ENCODE peak calls at places on chromosomes 13 and 19, in ten cellular contexts. U, T, S, I, J, G, E, Z, Y and O are unnamed samples.

GRCh38 chr13:64130170-64130569 is 2714.5 kb upstream of the PCDH20 start:
- DNase-seq in Z (no peak), E (no peak), S (no peak), J (no peak), I (no peak), T (no peak), G (no peak), U (no peak), Y (no peak), O (no peak)

GRCh38 chr19:42879613-42880012 is at the start of gene PSG1:
- DNase-seq in G (no peak), U (no peak), Z (no peak), E (no peak), I (no peak), T (no peak), S (no peak), Y (no peak), J (no peak), O (no peak)

GRCh38 chr13:109964164-109964563 is 177.8 kb upstream of the IRS2 start:
- DNase-seq in S (no peak), U (no peak), I (no peak), T (no peak), E (no peak), Z (no peak), J (no peak), G (no peak), Y (no peak), O (no peak)

GRCh38 chr19:58385313-58386165 is 1.5 kb upstream of the RPS5 start:
- DNase-seq in I (no peak), U (no peak), G (no peak), Y (no peak), S (no peak), Z (no peak), J (no peak), E (no peak), T (no peak), O (no peak)

GRCh38 chr13:100941377-100941776 is 266.8 kb upstream of the TMTC4 start:
- DNase-seq in S (no peak), Y (no peak), G (no peak), T (no peak), I (peak), J (no peak), U (no peak), E (no peak), Z (no peak), O (no peak)

GRCh38 chr19:9309974-9310446 is 372 bp upstream of the ZNF699 start:
- DNase-seq in E (peak), Z (peak), I (no peak), S (peak), Y (peak), T (peak), J (peak), G (peak), U (peak), O (peak)

GRCh38 chr19:8445488-8446001 is 770 bp downstream of the HNRNPM start:
- DNase-seq in G (no peak), U (peak), E (no peak), T (peak), S (peak), Y (peak), Z (no peak), J (peak), I (no peak), O (peak)

GRCh38 chr19:55316646-55317045 is 8.5 kb downstream of the TMEM150B start:
- DNase-seq in T (no peak), S (no peak), J (no peak), I (no peak), U (no peak), G (no peak), E (no peak), Z (no peak), Y (no peak), O (no peak)

GRCh38 chr19:17296278-17296677 is 6.9 kb downstream of the ABHD8 start:
- DNase-seq in S (no peak), Z (no peak), I (no peak), E (peak), T (no peak), G (peak), U (no peak), J (peak), Y (no peak), O (no peak)

GRCh38 chr19:23378948-23379347 is 16.3 kb downstream of the ZNF91 start:
- DNase-seq in T (no peak), J (no peak), E (no peak), G (no peak), I (no peak), U (no peak), Z (no peak), S (no peak), Y (no peak), O (no peak)

GRCh38 chr19:29480507-29480906 is 45.3 kb upstream of the VSTM2B start:
- DNase-seq in U (no peak), E (no peak), T (no peak), Y (no peak), I (no peak), S (no peak), Z (no peak), G (no peak), J (no peak), O (no peak)